ENCODE peak calls at places on chromosomes 6 and 20, in five cellular contexts. B is hepatocyte, N is colonic mucosa, O is sigmoid colon, X is adrenal gland. C is an unnamed sample.

GRCh38 chr6:20652691-20653479 is 118.6 kb downstream of the CDKAL1 start:
- DNase-seq in O (no peak), B (peak; percentile 12), N (no peak), X (no peak), C (no peak)

GRCh38 chr6:25340854-25341552 is 61.8 kb downstream of the CARMIL1 start:
- DNase-seq in O (no peak), N (peak; percentile 28), B (peak; percentile 44), X (no peak), C (no peak)

GRCh38 chr20:45372646-45373352 is 5.3 kb downstream of the TP53TG5 start:
- DNase-seq in B (no peak), X (no peak), N (no peak), O (peak; percentile 88), C (peak; percentile 53)

GRCh38 chr6:12266571-12266970 is 23.6 kb upstream of the EDN1 start:
- DNase-seq in B (no peak), X (no peak), O (no peak), N (no peak), C (no peak)

GRCh38 chr6:31070711-31071197 is 41.6 kb downstream of the C6orf15 start:
- DNase-seq in N (no peak), X (peak; percentile 48), B (peak; percentile 86), O (no peak), C (peak; percentile 43)

GRCh38 chr20:64113444-64113775 is 6.0 kb upstream of the NPBWR2 start:
- DNase-seq in N (no peak), B (no peak), X (no peak), O (no peak), C (peak; percentile 19)

GRCh38 chr6:107032051-107032450 is 4.1 kb downstream of the MTRES1 start:
- DNase-seq in X (no peak), O (no peak), B (no peak), N (no peak), C (no peak)

GRCh38 chr6:138492113-138492512 is 7.2 kb downstream of the NHSL1 start:
- DNase-seq in O (no peak), X (no peak), N (no peak), B (no peak), C (no peak)

GRCh38 chr6:108946695-108947094 is 98.5 kb downstream of the ARMC2 start:
- DNase-seq in O (peak; percentile 74), B (no peak), X (no peak), N (no peak), C (no peak)

GRCh38 chr20:53867741-53868351 is 202.5 kb downstream of the BCAS1 start:
- DNase-seq in X (no peak), B (no peak), O (no peak), N (no peak), C (no peak)

GRCh38 chr20:53871541-53871940 is 198.9 kb downstream of the BCAS1 start:
- DNase-seq in N (no peak), B (no peak), X (no peak), O (no peak), C (no peak)

GRCh38 chr20:53872081-53872541 is 198.3 kb downstream of the BCAS1 start:
- DNase-seq in X (no peak), O (no peak), N (no peak), B (no peak), C (no peak)

GRCh38 chr20:53870426-53871199 is 199.8 kb downstream of the BCAS1 start:
- DNase-seq in B (no peak), X (no peak), O (no peak), N (no peak), C (no peak)

GRCh38 chr20:53869466-53870258 is 200.7 kb downstream of the BCAS1 start:
- DNase-seq in O (peak; percentile 71), X (peak; percentile 66), B (peak; percentile 89), N (peak; percentile 92), C (peak; percentile 59)
- H3K4me3 ChIP-seq in O (no peak overlapping the region), X (no peak overlapping the region), B (no peak overlapping the region), N (no peak overlapping the region), C (no peak overlapping the region)

GRCh38 chr6:170167657-170168159 is 123.2 kb downstream of the DLL1 start:
- DNase-seq in B (no peak), X (peak; percentile 35), N (no peak), O (peak; percentile 58), C (no peak)
- H3K4me3 ChIP-seq in B (no peak overlapping the region), X (no peak overlapping the region), N (no peak overlapping the region), O (no peak overlapping the region), C (no peak overlapping the region)

DNA sequence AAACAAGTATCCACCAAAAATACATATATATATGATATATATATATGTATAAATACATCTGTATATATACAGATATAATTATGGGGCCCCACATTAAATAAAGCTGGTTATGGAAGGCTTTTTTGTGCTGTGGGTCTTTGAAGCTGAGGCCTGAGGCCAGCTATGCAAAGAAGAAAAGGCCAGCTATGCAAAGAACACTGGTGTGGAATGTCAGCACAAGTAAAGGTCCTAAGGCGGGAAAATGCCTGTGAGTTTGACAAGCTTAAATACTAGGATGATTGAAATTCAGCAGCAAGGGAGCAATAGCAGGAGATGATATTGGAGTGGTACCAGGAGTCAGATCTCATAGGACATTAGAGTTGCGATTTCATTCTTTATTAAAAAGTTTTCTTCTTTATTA is 25.2 kb downstream of the ADGRF1 start:
- DNase-seq in O (no peak), B (no peak), N (no peak), X (no peak), C (no peak)
- H3K4me3 ChIP-seq in O (no peak overlapping the region), B (no peak overlapping the region), N (no peak overlapping the region), X (no peak overlapping the region), C (no peak overlapping the region)

DNA sequence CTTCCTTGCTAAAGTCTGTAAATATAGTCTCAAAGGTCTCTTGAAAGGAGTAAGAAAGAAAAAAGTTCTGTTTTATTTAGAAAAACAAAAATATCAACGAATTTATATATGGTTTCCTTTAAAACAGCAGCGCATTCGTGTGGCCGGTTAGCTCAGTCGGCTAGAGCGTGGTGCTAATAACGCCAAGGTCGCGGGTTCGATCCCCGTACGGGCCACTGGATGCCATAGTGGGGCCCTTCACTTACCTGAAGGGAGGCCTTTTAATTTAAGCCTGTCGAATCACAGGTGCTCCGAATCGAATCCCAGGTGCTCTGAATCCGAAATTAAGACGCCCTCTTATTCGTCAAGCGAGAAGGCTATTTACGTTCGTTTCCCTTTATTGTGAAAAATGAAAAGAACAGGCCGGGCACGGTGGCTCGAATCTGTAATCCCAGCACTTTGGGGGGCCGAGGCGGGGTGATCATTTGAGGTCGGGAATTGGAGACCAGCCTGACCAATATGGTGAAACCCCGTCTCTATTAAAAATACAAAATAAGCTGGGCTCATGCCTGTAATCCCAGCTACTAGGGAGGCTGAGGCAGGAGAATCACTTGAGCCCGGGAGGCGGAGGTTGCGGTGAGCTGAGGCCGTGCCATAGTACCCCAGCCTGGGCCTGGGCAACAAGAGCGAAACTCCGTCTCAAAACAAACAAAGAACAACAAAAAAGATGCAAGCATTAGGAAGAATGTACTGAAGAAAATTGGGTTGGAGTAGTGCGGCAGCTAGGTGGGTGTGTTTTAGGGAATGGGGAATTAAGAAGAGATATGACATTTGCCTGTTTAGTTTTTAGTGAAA is 195.8 kb upstream of the ZNF184 start:
- DNase-seq in O (no peak), N (peak; percentile 72), X (no peak), B (peak; percentile 79), C (no peak)
- H3K4me3 ChIP-seq in O (no peak overlapping the region), N (no peak overlapping the region), X (no peak overlapping the region), B (peak overlapping the region; percentile 7), C (no peak overlapping the region)

DNA sequence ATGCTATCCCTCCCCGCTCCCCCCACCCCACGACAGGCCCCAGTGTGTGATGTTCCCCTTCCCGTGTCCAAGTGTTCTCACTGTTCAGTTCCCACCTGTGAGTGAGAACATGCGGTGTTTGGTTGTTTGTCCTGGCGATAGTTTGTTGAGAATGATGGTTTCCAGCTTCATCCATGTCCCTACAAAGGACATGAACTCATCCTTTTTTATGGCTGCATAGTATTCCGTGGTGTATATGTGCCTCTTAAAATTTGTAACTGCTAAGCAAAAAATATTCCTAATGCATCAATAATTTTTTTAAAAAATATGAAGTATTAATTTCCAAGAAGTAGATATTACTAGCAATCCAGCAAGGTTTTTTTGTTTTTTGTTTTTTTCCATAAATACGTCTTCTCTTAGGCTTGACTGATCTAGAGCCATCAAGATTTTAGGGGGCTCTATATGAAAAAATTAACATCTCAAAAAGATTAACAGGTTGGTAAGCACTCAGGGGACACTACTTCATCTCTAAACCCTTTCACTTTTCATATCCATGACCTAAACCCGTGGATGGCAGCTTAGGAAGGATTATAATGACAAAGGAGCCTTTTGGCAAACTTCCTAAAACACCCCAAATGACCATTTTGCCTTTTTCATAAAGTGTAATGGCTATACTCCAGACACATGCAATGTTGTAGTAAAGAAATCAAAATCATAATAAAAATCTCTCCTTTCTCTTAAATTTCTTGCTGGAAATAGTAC is 14.2 kb downstream of the MAP7 start:
- DNase-seq in X (no peak), B (no peak), O (no peak), N (no peak), C (no peak)
- H3K4me3 ChIP-seq in X (no peak overlapping the region), B (no peak overlapping the region), O (no peak overlapping the region), N (no peak overlapping the region), C (no peak overlapping the region)

GRCh38 chr6:113855500-113856010 is 1.6 kb upstream of the MARCKS start:
- DNase-seq in N (peak; percentile 53), O (peak; percentile 75), B (peak; percentile 42), X (no peak), C (peak; percentile 46)
- H3K4me3 ChIP-seq in N (peak overlapping the region; percentile 84), O (peak overlapping the region; percentile 79), B (peak overlapping the region; percentile 38), X (peak overlapping the region; percentile 70), C (peak overlapping the region; percentile 73)

DNA sequence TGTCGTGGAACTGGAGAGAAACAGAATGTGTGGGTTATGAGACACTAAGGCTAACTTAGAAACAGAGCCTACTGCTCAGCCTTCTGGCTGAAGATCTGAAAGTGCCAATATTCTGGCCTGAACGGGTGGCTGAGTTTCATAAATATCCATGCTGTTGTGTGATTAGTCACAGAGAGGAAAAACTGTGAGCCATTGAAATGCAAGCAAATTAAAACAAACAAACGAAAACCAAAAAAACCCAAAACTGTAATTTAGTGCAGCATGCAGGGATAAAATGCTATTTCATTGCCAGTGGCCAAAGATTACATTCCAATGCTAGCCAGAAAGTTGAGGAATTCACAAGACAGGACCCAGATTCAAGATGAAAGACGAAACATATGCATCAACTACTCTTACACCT is 315.1 kb downstream of the UBE3D start:
- DNase-seq in N (no peak), O (no peak), X (no peak), B (no peak), C (no peak)
- H3K4me3 ChIP-seq in N (no peak overlapping the region), O (no peak overlapping the region), X (no peak overlapping the region), B (no peak overlapping the region), C (no peak overlapping the region)

GRCh38 chr6:41405941-41406340 is 70.5 kb downstream of the NCR2 start:
- DNase-seq in B (no peak), O (no peak), X (no peak), N (no peak), C (no peak)
- H3K4me3 ChIP-seq in B (no peak overlapping the region), O (no peak overlapping the region), X (no peak overlapping the region), N (no peak overlapping the region), C (no peak overlapping the region)

GRCh38 chr6:166167801-166168615 is at the start of gene TBXT:
- DNase-seq in B (peak; percentile 19), N (no peak), X (no peak), O (no peak), C (no peak)
- H3K4me3 ChIP-seq in B (peak within 1 kb of the TSS; percentile 26), N (peak within 1 kb of the TSS; percentile 12), X (peak within 1 kb of the TSS; percentile 23), O (peak within 1 kb of the TSS; percentile 35), C (no peak within 1 kb of the TSS)